ENCODE peak calls at places on chromosome 7, in nine cellular contexts. X is foreskin fibroblast; H is GM03348; O is WTC11; V is activated naive CD4-positive, alpha-beta T cell; N is A549; Z is Calu3; K is HEK293T; F is GM23248. S is an unnamed sample.
A peak's percentile ranks its signal among the peaks of the same experiment; 100 is the strongest.

GRCh38 chr7:98291717-98292116 is 10.2 kb downstream of the BRI3 start:
- DNase-seq in O (no peak), X (no peak), Z (no peak), V (no peak), N (no peak), K (no peak), F (peak; percentile 27), H (no peak), S (peak; percentile 72)

GRCh38 chr7:151927011-151927410 is 29.2 kb upstream of the GALNTL5 start:
- DNase-seq in F (no peak), N (no peak), Z (no peak), O (no peak), H (no peak), X (no peak), K (no peak), V (no peak), S (peak; percentile 49)

GRCh38 chr7:584122-584465 is 64.4 kb upstream of the PDGFA start:
- DNase-seq in N (no peak), X (peak; percentile 72), O (no peak), F (no peak), V (peak; percentile 54), K (no peak), Z (no peak), H (no peak), S (no peak)

GRCh38 chr7:45001138-45001694 is 1.2 kb downstream of the CCM2 start:
- DNase-seq in O (peak; percentile 30), H (no peak), F (peak; percentile 49), N (no peak), K (peak; percentile 26), Z (peak; percentile 54), V (no peak), X (peak; percentile 42), S (peak; percentile 79)

GRCh38 chr7:36281945-36282727 is 107.5 kb upstream of the ANLN start:
- DNase-seq in V (no peak), K (no peak), X (peak; percentile 24), O (no peak), F (peak; percentile 55), H (peak; percentile 40), Z (no peak), N (no peak), S (peak; percentile 84)

GRCh38 chr7:73704640-73705550 is 14.6 kb downstream of the STX1A start:
- DNase-seq in X (no peak), Z (no peak), K (no peak), F (no peak), N (peak; percentile 99), V (no peak), H (no peak), O (no peak), S (peak; percentile 99)

GRCh38 chr7:157550300-157551275 is 213.8 kb downstream of the DNAJB6 start:
- DNase-seq in H (no peak), V (no peak), O (peak; percentile 5), F (no peak), X (no peak), N (no peak), Z (no peak), K (no peak), S (peak; percentile 55)

GRCh38 chr7:93044147-93044810 is 73.5 kb downstream of the SAMD9 start:
- DNase-seq in V (no peak), Z (no peak), X (peak; percentile 85), F (peak; percentile 81), H (peak; percentile 72), K (no peak), O (no peak), N (no peak), S (no peak)

GRCh38 chr7:100082978-100083377 is 1.5 kb upstream of the ZNF3 start:
- DNase-seq in H (no peak), X (no peak), V (no peak), F (no peak), K (no peak), O (no peak), N (no peak), Z (no peak), S (no peak)

GRCh38 chr7:14950013-14950412 is 47.5 kb upstream of the DGKB start:
- DNase-seq in O (no peak), H (no peak), X (peak; percentile 22), Z (no peak), N (no peak), V (no peak), K (no peak), F (peak; percentile 43), S (no peak)

GRCh38 chr7:138834583-138834982 is 36.6 kb upstream of the ATP6V0A4 start:
- DNase-seq in H (no peak), N (no peak), V (no peak), Z (no peak), K (no peak), F (no peak), O (no peak), X (no peak), S (no peak)

GRCh38 chr7:154871928-154872750 is 130.8 kb downstream of the PAXIP1 start:
- DNase-seq in F (no peak), X (no peak), N (no peak), V (no peak), H (no peak), K (no peak), Z (no peak), O (no peak), S (peak; percentile 70)

GRCh38 chr7:21346297-21346696 is 81.6 kb upstream of the SP4 start:
- DNase-seq in V (no peak), O (no peak), F (no peak), X (no peak), H (no peak), K (no peak), Z (no peak), N (no peak), S (no peak)

GRCh38 chr7:5494683-5495561 is 71.3 kb upstream of the TNRC18 start:
- DNase-seq in N (peak; percentile 86), H (peak; percentile 92), V (peak; percentile 15), F (peak; percentile 89), K (peak; percentile 83), O (peak; percentile 88), Z (peak; percentile 91), X (peak; percentile 91), S (peak; percentile 97)

GRCh38 chr7:2198206-2198605 is 34.5 kb downstream of the MAD1L1 start:
- DNase-seq in V (no peak), O (no peak), Z (no peak), H (no peak), N (no peak), F (no peak), X (no peak), K (no peak), S (peak; percentile 13)

GRCh38 chr7:156545989-156546388 is 94.6 kb upstream of the RNF32 start:
- DNase-seq in F (no peak), Z (no peak), O (no peak), V (no peak), X (no peak), H (no peak), K (no peak), N (no peak), S (no peak)

GRCh38 chr7:18541189-18541870 is 45.8 kb downstream of the HDAC9 start:
- DNase-seq in O (no peak), N (no peak), K (no peak), X (peak; percentile 49), F (peak; percentile 79), H (peak; percentile 60), V (no peak), Z (no peak), S (peak; percentile 21)

GRCh38 chr7:116736927-116737715 is 65.1 kb downstream of the MET start:
- DNase-seq in Z (no peak), V (no peak), X (peak; percentile 63), K (no peak), H (no peak), N (no peak), F (peak; percentile 13), O (no peak), S (peak; percentile 64)

GRCh38 chr7:46713868-46714596 is 793.0 kb upstream of the IGFBP3 start:
- DNase-seq in K (no peak), Z (peak; percentile 30), X (peak; percentile 74), O (no peak), F (no peak), N (no peak), H (no peak), V (no peak), S (no peak)

GRCh38 chr7:33725111-33725510 is 180.2 kb upstream of the BMPER start:
- DNase-seq in F (no peak), H (no peak), V (no peak), N (no peak), K (no peak), X (no peak), O (no peak), Z (no peak), S (no peak)

GRCh38 chr7:45089314-45089891 is 634 bp upstream of the NACAD start:
- DNase-seq in K (peak; percentile 80), X (peak; percentile 70), N (peak; percentile 61), Z (peak; percentile 74), V (no peak), H (peak; percentile 74), O (peak; percentile 95), F (peak; percentile 52), S (peak; percentile 93)

GRCh38 chr7:27389508-27389907 is 146.9 kb downstream of the EVX1 start:
- DNase-seq in N (no peak), V (no peak), F (peak; percentile 24), O (no peak), K (no peak), Z (no peak), H (no peak), X (peak; percentile 25), S (no peak)

GRCh38 chr7:43784030-43785001 is 25.8 kb downstream of the BLVRA start:
- DNase-seq in V (no peak), F (peak; percentile 31), Z (no peak), H (no peak), X (peak; percentile 12), K (no peak), O (no peak), N (no peak), S (no peak)

GRCh38 chr7:44415047-44415446 is 75.4 kb downstream of the NUDCD3 start:
- DNase-seq in Z (no peak), K (no peak), H (peak; percentile 32), V (no peak), X (peak; percentile 28), F (peak; percentile 37), O (no peak), N (no peak), S (peak; percentile 69)

GRCh38 chr7:81514546-81514945 is 255.3 kb downstream of the HGF start:
- DNase-seq in N (no peak), O (no peak), Z (no peak), F (no peak), V (no peak), K (no peak), X (no peak), H (no peak), S (no peak)

GRCh38 chr7:101060992-101061391 is 24.3 kb upstream of the TRIM56 start:
- DNase-seq in K (no peak), N (no peak), X (no peak), O (no peak), F (no peak), Z (no peak), H (no peak), V (no peak), S (no peak)

GRCh38 chr7:149196151-149196704 is 882 bp downstream of the ZNF282 start:
- DNase-seq in Z (no peak), K (peak; percentile 38), V (no peak), H (peak; percentile 30), X (peak; percentile 28), F (peak; percentile 42), N (peak; percentile 18), O (no peak), S (peak; percentile 75)

GRCh38 chr7:21640150-21640549 is 97.3 kb downstream of the DNAH11 start:
- DNase-seq in H (no peak), F (no peak), K (no peak), N (no peak), X (no peak), Z (no peak), O (no peak), V (no peak), S (no peak)

GRCh38 chr7:51950811-51951210 is 634.2 kb upstream of the COBL start:
- DNase-seq in V (no peak), H (no peak), N (no peak), X (no peak), K (no peak), F (no peak), Z (no peak), O (no peak), S (no peak)

GRCh38 chr7:23970193-23970592 is 260.2 kb downstream of the STK31 start:
- DNase-seq in V (no peak), F (no peak), N (no peak), H (no peak), O (no peak), X (no peak), K (no peak), Z (no peak), S (no peak)

GRCh38 chr7:88599528-88599927 is 160.0 kb upstream of the ZNF804B start:
- DNase-seq in F (no peak), H (no peak), K (no peak), N (no peak), V (no peak), Z (no peak), O (no peak), X (no peak), S (no peak)

S was measured in osteoblast.